ENCODE peak calls at places on chromosomes 1 and 21, in six cellular contexts. Q, A, L, Y, M and S are unnamed samples.

GRCh38 chr1:241823925-241824324 is 24.1 kb upstream of the EXO1 start:
- DNase-seq in Q (no peak), A (no peak), L (no peak), Y (no peak), M (no peak), S (no peak)

GRCh38 chr1:239657291-239657690 is 270.9 kb downstream of the CHRM3 start:
- DNase-seq in Q (no peak), A (no peak), L (no peak), Y (no peak), M (no peak), S (no peak)

GRCh38 chr1:109896681-109897080 is 14.0 kb upstream of the CSF1 start:
- DNase-seq in Q (no peak), A (no peak), L (no peak), Y (no peak), M (no peak), S (no peak)

GRCh38 chr1:207463021-207463420 is 8.9 kb downstream of the CR2 start:
- DNase-seq in Q (no peak), A (no peak), L (no peak), Y (no peak), M (no peak), S (no peak)

GRCh38 chr1:27301052-27301422 is 20.9 kb upstream of the TMEM222 start:
- DNase-seq in Q (no peak), A (no peak), L (no peak), Y (no peak), M (no peak), S (no peak)

GRCh38 chr21:31509108-31510017 is 150.1 kb upstream of the SOD1 start:
- DNase-seq in Q (peak), A (peak), L (no peak), Y (no peak), M (no peak), S (no peak)

GRCh38 chr1:2925291-2925690 is 96.0 kb upstream of the ACTRT2 start:
- DNase-seq in Q (no peak), A (no peak), L (no peak), Y (no peak), M (no peak), S (no peak)

GRCh38 chr1:1631793-1632420 is at the start of gene MMP23B:
- DNase-seq in Q (peak), A (no peak), L (peak), Y (no peak), M (no peak), S (peak)

GRCh38 chr1:241637046-241637590 is 3.1 kb downstream of the CHML start:
- DNase-seq in Q (no peak), A (no peak), L (no peak), Y (no peak), M (no peak), S (peak)

GRCh38 chr1:74652711-74653131 is 20.9 kb downstream of the ERICH3 start:
- DNase-seq in Q (peak), A (no peak), L (no peak), Y (no peak), M (peak), S (no peak)

DNA sequence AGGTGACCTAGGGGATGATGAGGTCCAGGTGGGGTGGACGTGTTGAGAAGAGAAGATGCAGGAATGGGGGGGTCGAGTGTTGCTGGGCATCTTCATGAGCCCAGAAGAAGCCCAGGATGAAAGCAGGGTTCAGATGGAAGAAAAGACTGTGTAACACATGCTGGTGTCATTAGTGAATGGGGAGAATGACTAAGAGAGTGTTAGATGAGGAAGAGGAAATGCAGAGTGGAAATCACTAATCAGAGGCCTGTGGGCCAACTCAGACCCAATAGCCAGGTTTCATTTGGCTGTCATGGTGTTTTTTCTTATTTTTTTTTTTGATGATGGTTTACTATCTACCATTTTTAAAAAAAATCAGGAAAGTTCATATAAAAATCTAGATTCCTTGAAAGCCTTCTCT is 180.8 kb upstream of the CAMK1G start:
- DNase-seq in Q (no peak), A (no peak), L (no peak), Y (no peak), M (no peak), S (no peak)
- H3K27ac ChIP-seq in Q (no peak), A (no peak), L (no peak), Y (no peak), M (no peak), S (no peak)

GRCh38 chr1:43563779-43564616 is 33.3 kb downstream of the PTPRF start:
- DNase-seq in Q (peak), A (no peak), L (no peak), Y (no peak), M (no peak), S (peak)

GRCh38 chr1:43569175-43569574 is 38.5 kb downstream of the PTPRF start:
- DNase-seq in Q (no peak), A (no peak), L (no peak), Y (no peak), M (no peak), S (no peak)

GRCh38 chr1:43565600-43566360 is 35.1 kb downstream of the PTPRF start:
- DNase-seq in Q (peak), A (no peak), L (peak), Y (peak), M (no peak), S (peak)

GRCh38 chr1:43564617-43565348 is 34.1 kb downstream of the PTPRF start:
- DNase-seq in Q (no peak), A (no peak), L (no peak), Y (no peak), M (no peak), S (no peak)

DNA sequence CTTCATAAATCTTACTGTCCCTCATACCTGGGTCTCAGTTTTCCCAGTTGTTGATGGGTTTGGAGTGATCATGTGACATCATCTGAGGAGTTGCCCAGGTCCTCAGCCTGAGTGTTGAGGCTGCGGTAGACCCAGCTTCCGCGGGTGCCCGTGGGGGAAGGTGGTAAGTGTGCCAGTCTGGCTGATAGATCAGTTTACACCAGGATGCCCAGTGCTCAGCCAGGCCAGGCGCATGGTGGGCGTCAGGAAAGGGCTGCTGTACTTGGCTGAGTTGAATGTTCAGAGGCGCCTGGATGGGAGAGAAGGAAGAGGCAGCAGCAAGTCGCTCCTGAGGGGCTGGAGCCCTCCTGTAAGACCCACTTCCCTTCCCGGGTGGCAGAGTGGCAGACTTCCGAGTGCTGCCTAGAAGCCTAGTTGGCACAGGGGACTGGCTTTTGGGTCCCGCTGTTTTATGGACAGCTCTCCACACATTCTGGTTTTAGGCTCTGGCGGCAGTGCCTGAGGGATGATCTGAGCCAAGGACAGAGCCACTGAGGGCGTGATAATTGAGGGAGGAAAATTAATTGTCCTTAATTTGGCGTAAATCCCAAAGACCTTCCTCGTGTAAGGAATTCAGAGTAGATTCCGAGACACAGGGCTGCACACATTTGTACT is 35.8 kb downstream of the PTPRF start:
- DNase-seq in Q (no peak), A (no peak), L (no peak), Y (no peak), M (no peak), S (no peak)
- TF ChIP-seq CTCF in Q (no peak), A (no peak), L (no peak), Y (no peak), M (no peak), S (no peak)

DNA sequence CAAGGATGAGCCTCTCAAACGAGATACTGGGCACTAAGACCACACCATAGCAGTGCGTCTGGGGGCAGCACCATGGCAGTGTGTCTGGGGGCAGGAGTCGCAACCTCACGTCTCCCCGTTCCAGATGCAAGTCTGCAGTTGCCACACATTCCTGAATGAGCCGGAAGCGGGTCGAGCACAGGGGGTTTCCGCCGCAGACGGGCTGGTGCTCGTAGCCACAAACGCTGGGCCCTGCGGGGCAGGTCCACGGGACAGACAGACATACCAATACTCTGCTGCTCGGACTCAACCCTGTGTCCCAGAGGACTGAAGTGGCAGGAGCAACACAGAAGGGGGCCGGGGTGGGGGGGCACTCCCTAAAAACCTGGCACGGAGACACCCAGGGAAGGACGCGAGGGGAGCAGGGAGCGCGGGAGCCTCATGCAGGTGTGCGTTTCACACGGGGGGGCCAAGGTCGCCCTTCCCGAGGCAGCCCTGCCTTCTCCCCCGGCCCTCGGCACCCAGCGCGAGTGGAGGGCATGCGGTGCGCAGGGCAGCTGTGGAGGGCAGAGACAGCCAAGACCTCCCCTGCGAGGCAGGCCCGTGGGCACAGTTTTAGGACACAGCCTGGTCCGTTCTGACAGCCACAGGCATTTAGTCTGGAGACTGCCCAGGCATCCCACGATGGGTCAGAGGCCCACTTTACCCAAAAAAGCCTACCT is 24.5 kb downstream of the PTTG1IP start:
- DNase-seq in Q (no peak), A (no peak), L (peak), Y (no peak), M (no peak), S (no peak)
- H3K27ac ChIP-seq in Q (peak), A (no peak), L (no peak), Y (no peak), M (no peak), S (no peak)

GRCh38 chr1:230026572-230026971 is 40.5 kb upstream of the GALNT2 start:
- DNase-seq in Q (no peak), A (no peak), L (no peak), Y (no peak), M (no peak), S (no peak)
- TF ChIP-seq CTCF in Q (no peak), A (no peak), L (no peak), Y (no peak), M (no peak), S (no peak)

GRCh38 chr21:44913425-44914175 is 7.1 kb downstream of the ITGB2 start:
- DNase-seq in Q (no peak), A (no peak), L (peak), Y (no peak), M (no peak), S (no peak)
- H3K27ac ChIP-seq in Q (no peak), A (peak), L (no peak), Y (no peak), M (no peak), S (no peak)

DNA sequence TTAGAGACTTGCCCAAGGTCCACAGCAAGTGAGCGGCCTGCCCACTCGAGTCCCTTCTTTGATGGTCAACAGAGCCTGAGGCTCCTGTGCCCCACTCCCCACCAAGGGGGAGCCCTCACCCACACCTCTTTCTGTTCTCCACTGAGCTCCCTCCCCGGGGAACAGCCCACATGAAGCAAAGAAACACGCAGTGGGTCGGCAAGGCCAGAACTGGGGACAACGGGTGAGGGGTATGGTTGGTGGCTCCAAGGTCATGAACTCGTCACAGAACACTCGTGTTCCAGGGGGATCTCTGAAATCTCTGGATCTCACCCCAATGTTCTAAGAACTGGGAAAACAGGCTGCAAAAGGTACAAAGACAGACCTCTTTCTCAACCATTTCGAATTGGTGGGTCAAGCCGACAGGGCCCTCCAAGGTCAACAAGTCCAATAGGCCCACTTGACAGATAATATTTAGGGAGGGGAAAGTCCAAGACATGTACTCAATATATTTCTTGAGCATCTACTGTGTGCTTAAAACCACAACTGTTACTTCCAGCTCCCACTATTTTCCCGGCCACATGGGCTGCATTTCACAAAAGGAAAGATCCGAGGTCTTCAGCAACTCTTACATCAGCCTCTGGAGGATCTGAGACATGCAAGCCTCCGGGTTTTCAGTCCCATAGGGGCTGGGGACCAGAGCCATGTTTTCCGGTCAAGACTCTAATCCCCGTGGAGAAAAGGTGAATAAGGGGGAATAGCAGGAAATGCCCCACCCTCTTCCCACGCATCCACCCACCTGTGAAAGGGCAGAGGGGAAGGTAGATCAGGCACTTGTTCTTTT is 1.1 kb upstream of the RAP1GAP start:
- DNase-seq in Q (no peak), A (no peak), L (no peak), Y (no peak), M (no peak), S (no peak)
- TF ChIP-seq CTCF in Q (no peak), A (no peak), L (no peak), Y (no peak), M (no peak), S (no peak)

GRCh38 chr1:100714599-100714998 is 4.9 kb upstream of the VCAM1 start:
- DNase-seq in Q (no peak), A (no peak), L (no peak), Y (no peak), M (no peak), S (no peak)

GRCh38 chr1:100718581-100718980 is 961 bp upstream of the VCAM1 start:
- DNase-seq in Q (no peak), A (no peak), L (no peak), Y (no peak), M (no peak), S (no peak)

GRCh38 chr1:100717218-100717617 is 2.3 kb upstream of the VCAM1 start:
- DNase-seq in Q (no peak), A (no peak), L (no peak), Y (no peak), M (no peak), S (no peak)

GRCh38 chr1:100710881-100711660 is 8.5 kb upstream of the VCAM1 start:
- DNase-seq in Q (no peak), A (no peak), L (no peak), Y (no peak), M (peak), S (no peak)

DNA sequence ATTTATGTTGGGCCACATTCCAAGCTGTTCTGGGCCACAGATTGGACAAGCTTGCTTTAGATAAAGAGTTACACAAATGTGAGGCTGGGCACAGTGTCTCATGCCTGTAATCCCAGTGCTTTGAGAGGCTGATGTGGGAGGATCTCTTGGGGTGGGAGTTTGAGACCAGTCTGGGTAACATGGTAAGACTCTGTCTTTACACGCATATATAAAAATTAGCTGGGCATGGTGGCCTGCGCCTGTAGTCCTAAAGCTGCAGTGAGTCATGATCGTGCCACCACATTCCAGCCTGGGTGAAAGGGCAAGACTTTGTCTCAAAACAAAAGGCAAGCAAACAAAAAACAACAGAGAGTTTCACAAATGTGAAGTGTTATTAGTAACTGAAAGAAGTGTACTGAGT is 5.9 kb upstream of the VCAM1 start:
- DNase-seq in Q (no peak), A (no peak), L (no peak), Y (no peak), M (no peak), S (no peak)
- H3K27ac ChIP-seq in Q (no peak), A (no peak), L (no peak), Y (no peak), M (no peak), S (no peak)

GRCh38 chr21:17146426-17146825 is 366.4 kb upstream of the CXADR start:
- DNase-seq in Q (no peak), A (no peak), L (no peak), Y (no peak), M (no peak), S (no peak)
- TF ChIP-seq CTCF in Q (peak), A (no peak), L (no peak), Y (no peak), M (no peak), S (no peak)

GRCh38 chr1:186559601-186560116 is 98.7 kb upstream of the PDC start:
- DNase-seq in Q (no peak), A (no peak), L (no peak), Y (no peak), M (no peak), S (peak)
- H3K27ac ChIP-seq in Q (no peak), A (no peak), L (no peak), Y (no peak), M (no peak), S (no peak)

GRCh38 chr21:38341546-38342012 is 84.8 kb downstream of the KCNJ15 start:
- DNase-seq in Q (no peak), A (no peak), L (no peak), Y (no peak), M (no peak), S (no peak)
- TF ChIP-seq CTCF in Q (no peak), A (no peak), L (no peak), Y (no peak), M (no peak), S (no peak)